ENCODE peak calls at places on chromosome 5, in ten cellular contexts. S is hepatic stellate cell; F is NCI-H2081; O is H54; X is NB4; C is activated CD4-positive, alpha-beta T cell treated with anti-CD3 and anti-CD28 coated beads, Interleukin-2, amount 50 U/mL, for 24 hours; E is naive thymus-derived CD4-positive, alpha-beta T cell; Y is stimulated activated naive B cell treated with anti-CD40 and anti-IgM and Interleukin-4, amounts not matched to agents 10 μg/mL and 1 μg/mL and 100 μg/mL, for 72 hours; T is left ventricle myocardium inferior; A is ELR. V is an unnamed sample.

GRCh38 chr5:10306114-10306513 is 1.6 kb downstream of the CMBL start:
- DNase-seq in S (no peak), F (peak), O (no peak), X (no peak), C (no peak), E (no peak), Y (no peak), T (no peak), A (no peak), V (no peak)

GRCh38 chr5:18305288-18305899 is 671.1 kb downstream of the TAF11L14 start:
- DNase-seq in S (peak), F (peak), O (peak), X (peak), C (no peak), E (no peak), Y (peak), T (no peak), A (peak), V (no peak)

GRCh38 chr5:135429326-135429725 is 17.8 kb downstream of the DCANP1 start:
- DNase-seq in S (no peak), F (no peak), O (no peak), X (peak), C (no peak), E (no peak), Y (no peak), T (peak), A (no peak), V (no peak)

GRCh38 chr5:55096186-55096585 is 6.3 kb upstream of the GZMA start:
- DNase-seq in S (no peak), F (no peak), O (no peak), X (no peak), C (no peak), E (peak), Y (no peak), T (no peak), A (no peak), V (no peak)

GRCh38 chr5:52981507-52981906 is 7.6 kb upstream of the ITGA2 start:
- DNase-seq in S (no peak), F (no peak), O (no peak), X (no peak), C (no peak), E (no peak), Y (no peak), T (no peak), A (no peak), V (no peak)

GRCh38 chr5:51385214-51385613 is 2.0 kb downstream of the ISL1 start:
- DNase-seq in S (no peak), F (no peak), O (no peak), X (no peak), C (no peak), E (no peak), Y (no peak), T (no peak), A (no peak), V (no peak)

GRCh38 chr5:68378204-68378830 is 162.8 kb downstream of the PIK3R1 start:
- DNase-seq in S (no peak), F (no peak), O (no peak), X (peak), C (no peak), E (no peak), Y (peak), T (no peak), A (no peak), V (no peak)

GRCh38 chr5:154505567-154505966 is 27.5 kb upstream of the HAND1 start:
- DNase-seq in S (no peak), F (no peak), O (no peak), X (no peak), C (no peak), E (no peak), Y (no peak), T (no peak), A (no peak), V (no peak)

GRCh38 chr5:76294573-76294972 is 108.5 kb upstream of the IQGAP2 start:
- DNase-seq in S (no peak), F (no peak), O (no peak), X (peak), C (no peak), E (no peak), Y (no peak), T (no peak), A (no peak), V (no peak)

GRCh38 chr5:3600106-3600997 is 4.7 kb downstream of the IRX1 start:
- DNase-seq in S (no peak), F (no peak), O (no peak), X (no peak), C (no peak), E (no peak), Y (no peak), T (no peak), A (no peak), V (no peak)

GRCh38 chr5:99605904-99606303 is 677.1 kb upstream of the CHD1 start:
- DNase-seq in S (no peak), F (no peak), O (no peak), X (no peak), C (no peak), E (no peak), Y (no peak), T (no peak), A (no peak), V (no peak)

GRCh38 chr5:153896701-153897100 is 142.0 kb downstream of the FAM114A2 start:
- DNase-seq in S (no peak), F (peak), O (no peak), X (peak), C (no peak), E (no peak), Y (peak), T (no peak), A (peak), V (no peak)

GRCh38 chr5:175681045-175681974 is 23.4 kb downstream of the HRH2 start:
- DNase-seq in S (no peak), F (peak), O (no peak), X (peak), C (no peak), E (no peak), Y (no peak), T (no peak), A (no peak), V (no peak)

GRCh38 chr5:158751961-158752655 is 347.6 kb downstream of the EBF1 start:
- DNase-seq in S (no peak), F (no peak), O (no peak), X (no peak), C (no peak), E (no peak), Y (no peak), T (no peak), A (no peak), V (no peak)

GRCh38 chr5:40333459-40334241 is 346.1 kb upstream of the PTGER4 start:
- DNase-seq in S (peak), F (no peak), O (peak), X (no peak), C (peak), E (no peak), Y (no peak), T (no peak), A (peak), V (peak)

GRCh38 chr5:133969654-133970324 is 1.4 kb upstream of the C5orf15 start:
- DNase-seq in S (peak), F (no peak), O (no peak), X (peak), C (no peak), E (no peak), Y (peak), T (no peak), A (peak), V (no peak)

GRCh38 chr5:135092476-135092875 is 58.4 kb upstream of the PITX1 start:
- DNase-seq in S (no peak), F (no peak), O (no peak), X (no peak), C (no peak), E (no peak), Y (no peak), T (no peak), A (no peak), V (no peak)

GRCh38 chr5:135547590-135548254 is 12.0 kb upstream of the NEUROG1 start:
- DNase-seq in S (no peak), F (no peak), O (no peak), X (no peak), C (no peak), E (no peak), Y (no peak), T (no peak), A (no peak), V (no peak)

GRCh38 chr5:93191426-93191825 is 389.6 kb downstream of the NR2F1-AS1 start:
- DNase-seq in S (no peak), F (no peak), O (no peak), X (no peak), C (no peak), E (no peak), Y (no peak), T (no peak), A (peak), V (no peak)

GRCh38 chr5:167579701-167580045 is 711.8 kb upstream of the WWC1 start:
- DNase-seq in S (no peak), F (no peak), O (no peak), X (no peak), C (no peak), E (no peak), Y (no peak), T (no peak), A (no peak), V (no peak)